ENCODE peak calls at places on chromosomes 12 and 14, in five cellular contexts. R, Q, J, B and I are unnamed samples.

GRCh38 chr14:96201157-96201556 is 3.5 kb upstream of the BDKRB2 start:
- DNase-seq in R (no peak), Q (no peak), J (no peak), B (no peak), I (no peak)

GRCh38 chr14:106436310-106436905 is 910.0 kb downstream of the TMEM121 start:
- DNase-seq in R (no peak), Q (peak), J (no peak), B (no peak), I (no peak)

GRCh38 chr12:105270671-105271255 is 34.8 kb upstream of the APPL2 start:
- DNase-seq in R (no peak), Q (no peak), J (no peak), B (peak), I (no peak)

GRCh38 chr12:28446031-28446430 is 255.8 kb downstream of the CCDC91 start:
- DNase-seq in R (no peak), Q (no peak), J (no peak), B (no peak), I (no peak)

GRCh38 chr12:51517800-51518199 is 73.2 kb upstream of the SCN8A start:
- DNase-seq in R (no peak), Q (no peak), J (peak), B (no peak), I (no peak)

GRCh38 chr12:52014567-52015392 is 8.0 kb downstream of the TAMALIN start:
- DNase-seq in R (no peak), Q (no peak), J (no peak), B (no peak), I (no peak)

GRCh38 chr14:51297066-51297465 is 57.0 kb downstream of the TMX1 start:
- DNase-seq in R (no peak), Q (no peak), J (no peak), B (peak), I (no peak)

GRCh38 chr14:102215522-102216250 is 76.0 kb downstream of the WDR20 start:
- DNase-seq in R (no peak), Q (no peak), J (no peak), B (no peak), I (no peak)

GRCh38 chr12:83092101-83092500 is 405.4 kb downstream of the TMTC2 start:
- DNase-seq in R (no peak), Q (no peak), J (no peak), B (no peak), I (no peak)

GRCh38 chr12:51524386-51524901 is 66.6 kb upstream of the SCN8A start:
- DNase-seq in R (no peak), Q (no peak), J (no peak), B (peak), I (no peak)

GRCh38 chr14:22614240-22614799 is 16.2 kb downstream of the ABHD4 start:
- DNase-seq in R (peak), Q (no peak), J (peak), B (no peak), I (no peak)

GRCh38 chr12:47877081-47877480 is 27.7 kb downstream of the VDR start:
- DNase-seq in R (no peak), Q (no peak), J (no peak), B (no peak), I (no peak)

GRCh38 chr12:9106067-9106466 is 9.7 kb downstream of the A2M start:
- DNase-seq in R (no peak), Q (no peak), J (no peak), B (no peak), I (no peak)

GRCh38 chr12:132940071-132940719 is 15.9 kb downstream of the ZNF605 start:
- DNase-seq in R (no peak), Q (no peak), J (no peak), B (no peak), I (no peak)

GRCh38 chr14:68977741-68978549 is 1.2 kb downstream of the ACTN1 start:
- DNase-seq in R (no peak), Q (peak), J (no peak), B (peak), I (no peak)

GRCh38 chr12:5442251-5443006 is 10.5 kb downstream of the NTF3 start:
- DNase-seq in R (peak), Q (peak), J (peak), B (peak), I (no peak)

GRCh38 chr14:96863986-96864330 is 66.8 kb downstream of the VRK1 start:
- DNase-seq in R (no peak), Q (no peak), J (no peak), B (no peak), I (no peak)

GRCh38 chr12:3658327-3659163 is 94.4 kb downstream of the CRACR2A start:
- DNase-seq in R (no peak), Q (peak), J (peak), B (no peak), I (no peak)

GRCh38 chr14:69519253-69519661 is 34.7 kb downstream of the PLEKHD1 start:
- DNase-seq in R (no peak), Q (no peak), J (no peak), B (no peak), I (no peak)

GRCh38 chr12:102172436-102172835 is 25.2 kb downstream of the PMCH start:
- DNase-seq in R (no peak), Q (no peak), J (no peak), B (no peak), I (no peak)

GRCh38 chr12:115752913-115753726 is 524.4 kb downstream of the MED13L start:
- DNase-seq in R (peak), Q (peak), J (peak), B (peak), I (peak)

GRCh38 chr12:100141998-100142850 is 450 bp downstream of the BLTP3B start:
- DNase-seq in R (no peak), Q (peak), J (peak), B (peak), I (no peak)

GRCh38 chr12:132021031-132021871 is 71.5 kb downstream of the EP400 start:
- DNase-seq in R (no peak), Q (no peak), J (no peak), B (no peak), I (no peak)

GRCh38 chr12:58504539-58504938 is 415.8 kb downstream of the LRIG3 start:
- DNase-seq in R (no peak), Q (no peak), J (no peak), B (no peak), I (no peak)

GRCh38 chr12:92363295-92364146 is 217.9 kb upstream of the BTG1 start:
- DNase-seq in R (no peak), Q (no peak), J (no peak), B (peak), I (peak)

GRCh38 chr12:111069886-111070285 is 149.5 kb upstream of the MYL2 start:
- DNase-seq in R (no peak), Q (no peak), J (no peak), B (no peak), I (no peak)

GRCh38 chr12:24360907-24361306 is 411.4 kb upstream of the SOX5 start:
- DNase-seq in R (no peak), Q (no peak), J (peak), B (no peak), I (peak)

GRCh38 chr12:31672521-31672920 is 13.0 kb downstream of the ETFBKMT start:
- DNase-seq in R (no peak), Q (no peak), J (no peak), B (no peak), I (no peak)

GRCh38 chr12:75921687-75922289 is 109.8 kb downstream of the PHLDA1 start:
- DNase-seq in R (no peak), Q (no peak), J (no peak), B (no peak), I (no peak)

GRCh38 chr14:99529899-99530298 is 48.7 kb downstream of the CCNK start:
- DNase-seq in R (no peak), Q (no peak), J (no peak), B (no peak), I (no peak)

GRCh38 chr12:106090586-106091411 is 48.0 kb downstream of the NUAK1 start:
- DNase-seq in R (no peak), Q (no peak), J (no peak), B (no peak), I (no peak)

GRCh38 chr14:45070215-45070614 is 13.7 kb upstream of the PRPF39 start:
- DNase-seq in R (no peak), Q (no peak), J (no peak), B (no peak), I (no peak)

GRCh38 chr12:116314477-116314876 is 37.0 kb upstream of the MED13L start:
- DNase-seq in R (no peak), Q (no peak), J (no peak), B (no peak), I (no peak)

GRCh38 chr12:52019123-52019770 is 12.5 kb downstream of the TAMALIN start:
- DNase-seq in R (no peak), Q (no peak), J (no peak), B (no peak), I (no peak)

GRCh38 chr14:64942531-64943111 is at the start of gene GPX2:
- DNase-seq in R (no peak), Q (no peak), J (peak), B (no peak), I (no peak)

GRCh38 chr12:13474381-13474780 is 277.9 kb downstream of the EMP1 start:
- DNase-seq in R (no peak), Q (no peak), J (no peak), B (no peak), I (no peak)

GRCh38 chr12:13471471-13471870 is 274.9 kb downstream of the EMP1 start:
- DNase-seq in R (no peak), Q (no peak), J (no peak), B (no peak), I (no peak)

DNA sequence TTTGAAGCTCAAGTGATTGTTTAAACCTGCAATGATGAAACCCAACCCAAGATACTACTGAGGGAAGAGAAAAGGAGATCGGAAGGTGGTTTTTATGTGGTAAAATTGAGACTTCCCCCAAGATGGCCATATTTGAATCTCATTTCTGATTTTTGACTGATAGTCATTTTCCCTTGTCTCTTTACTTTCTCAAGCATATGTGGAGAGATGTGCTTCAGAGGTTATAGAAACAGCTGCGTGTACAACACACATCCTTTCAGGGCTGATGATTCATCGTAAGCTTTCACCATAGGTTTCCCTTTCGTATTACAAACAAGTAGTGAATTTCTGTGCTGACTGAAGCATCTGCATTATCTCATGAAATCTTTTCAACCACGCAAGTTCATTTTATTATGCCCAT is 276.2 kb downstream of the EMP1 start:
- DNase-seq in R (no peak), Q (no peak), J (no peak), B (no peak), I (peak)
- TF ChIP-seq ZBTB33 in R (no peak), Q (no peak), J (no peak), B (no peak), I (no peak)

DNA sequence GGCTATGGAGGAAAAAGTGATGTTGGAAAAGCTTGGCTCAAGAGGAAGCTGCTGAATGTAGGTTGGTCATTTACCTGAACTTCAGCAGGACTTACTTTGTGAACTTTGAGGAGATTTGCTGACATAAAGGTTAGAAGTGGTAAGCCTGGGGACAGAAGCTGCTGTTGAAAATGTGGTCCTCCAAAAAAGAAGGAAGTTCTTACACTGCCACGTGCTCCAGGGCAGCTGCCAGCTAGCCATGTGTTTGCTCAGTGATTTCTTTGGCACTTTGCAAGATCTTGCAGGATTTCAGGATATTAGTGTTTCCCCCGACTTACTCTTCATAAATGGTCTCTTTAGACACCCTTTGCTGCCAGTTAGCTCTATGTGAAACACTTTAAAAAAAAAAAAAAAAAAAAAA is 14.8 kb upstream of the DYRK2 start:
- DNase-seq in R (no peak), Q (no peak), J (no peak), B (no peak), I (no peak)
- TF ChIP-seq ZBTB33 in R (no peak), Q (no peak), J (no peak), B (no peak), I (no peak)

GRCh38 chr14:74105381-74105780 is 20.6 kb downstream of the LIN52 start:
- DNase-seq in R (no peak), Q (no peak), J (no peak), B (no peak), I (no peak)

DNA sequence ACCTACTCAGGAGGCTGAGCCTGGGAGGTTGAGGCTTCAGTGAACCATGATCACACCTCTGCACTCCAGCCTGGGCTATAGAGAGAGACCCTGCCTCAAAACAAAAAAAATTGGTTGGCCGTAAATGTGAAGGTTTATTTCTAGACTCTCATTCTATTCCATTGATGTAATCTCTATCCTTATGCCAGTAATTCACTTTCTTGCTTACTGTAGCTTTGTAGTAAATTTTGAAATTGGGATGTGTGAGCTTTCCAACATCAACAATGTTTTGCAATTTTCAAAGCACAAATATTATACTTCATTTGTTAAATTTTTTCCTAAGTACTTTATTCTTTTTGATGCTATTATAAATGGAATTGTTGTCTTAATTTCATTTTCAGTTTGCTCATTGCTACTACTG is 24.6 kb downstream of the LIN52 start:
- DNase-seq in R (no peak), Q (no peak), J (no peak), B (no peak), I (no peak)
- TF ChIP-seq ZBTB33 in R (no peak), Q (no peak), J (no peak), B (no peak), I (no peak)

DNA sequence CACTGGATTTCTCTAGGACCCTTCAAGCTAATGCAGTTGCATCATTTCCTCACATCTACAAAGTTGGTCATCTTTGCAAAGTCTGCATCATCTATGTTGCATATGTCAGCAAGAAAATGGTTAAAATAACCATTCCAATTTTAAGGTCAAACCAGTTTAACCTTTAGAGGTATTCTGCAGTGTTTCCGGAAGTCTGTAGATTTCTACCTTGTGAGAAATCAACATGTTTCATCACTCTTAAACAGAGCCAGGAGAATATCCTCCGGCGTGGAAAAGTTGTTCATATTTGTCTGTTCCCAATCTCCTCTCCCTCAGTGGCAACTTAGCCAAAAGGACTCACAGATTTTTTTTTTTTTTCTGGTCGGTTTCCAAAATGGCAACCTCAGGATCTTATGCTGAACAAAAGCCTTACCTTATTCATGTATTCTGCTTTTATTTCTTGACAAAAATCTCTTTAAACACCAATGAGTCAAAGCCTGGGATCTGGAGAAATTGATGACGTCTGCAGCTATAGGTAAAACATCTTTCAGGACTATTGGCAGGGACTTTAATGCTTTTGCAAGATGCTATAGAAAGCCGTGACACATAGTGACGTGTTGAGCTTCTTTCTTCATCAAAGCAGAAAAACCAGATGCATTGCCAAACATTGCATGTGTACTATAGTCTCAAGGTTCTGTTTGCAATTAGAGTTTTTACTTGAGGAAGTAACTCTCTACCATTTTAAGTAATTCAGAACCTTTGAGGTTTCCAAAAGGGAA is 16.0 kb upstream of the CDK17 start:
- DNase-seq in R (no peak), Q (no peak), J (peak), B (no peak), I (no peak)
- TF ChIP-seq ZBTB33 in R (no peak), Q (no peak), J (no peak), B (no peak), I (no peak)

GRCh38 chr12:54240971-54241588 is 38.8 kb downstream of the CBX5 start:
- DNase-seq in R (no peak), Q (no peak), J (no peak), B (no peak), I (peak)

GRCh38 chr12:54246011-54246641 is 33.8 kb downstream of the CBX5 start:
- DNase-seq in R (no peak), Q (no peak), J (no peak), B (no peak), I (no peak)

GRCh38 chr12:54239568-54239967 is 40.4 kb downstream of the CBX5 start:
- DNase-seq in R (no peak), Q (no peak), J (no peak), B (no peak), I (no peak)

DNA sequence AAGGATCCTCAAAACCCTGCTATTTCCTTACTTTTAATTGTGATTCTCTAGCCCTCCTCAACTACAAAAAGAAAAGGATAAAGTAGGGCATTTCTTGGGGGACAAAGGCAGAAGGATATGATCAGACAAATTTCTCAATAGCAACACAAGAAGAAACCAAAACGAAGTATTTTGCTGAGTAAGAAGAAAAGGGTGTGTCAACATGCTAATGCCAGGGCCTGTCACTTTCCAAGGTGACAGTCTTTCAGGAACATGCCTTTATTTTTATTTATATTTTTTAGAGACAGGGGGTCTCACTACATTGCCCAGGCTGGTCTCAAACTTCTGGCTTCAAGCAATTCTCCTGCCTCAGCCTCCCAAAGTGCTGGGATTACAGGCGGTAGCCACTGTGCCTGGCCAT is 39.8 kb downstream of the CBX5 start:
- DNase-seq in R (no peak), Q (no peak), J (no peak), B (no peak), I (no peak)
- TF ChIP-seq ZBTB33 in R (no peak), Q (no peak), J (no peak), B (no peak), I (no peak)

GRCh38 chr12:124601699-124602098 is 34.3 kb upstream of the NCOR2 start:
- DNase-seq in R (no peak), Q (no peak), J (no peak), B (no peak), I (no peak)

GRCh38 chr12:124605869-124606774 is 38.7 kb upstream of the NCOR2 start:
- DNase-seq in R (no peak), Q (peak), J (no peak), B (no peak), I (no peak)

GRCh38 chr12:124603143-124603542 is 35.7 kb upstream of the NCOR2 start:
- DNase-seq in R (no peak), Q (no peak), J (no peak), B (peak), I (no peak)

GRCh38 chr12:124605150-124605549 is 37.7 kb upstream of the NCOR2 start:
- DNase-seq in R (no peak), Q (peak), J (no peak), B (no peak), I (no peak)

GRCh38 chr12:124603910-124604775 is 36.7 kb upstream of the NCOR2 start:
- DNase-seq in R (no peak), Q (no peak), J (no peak), B (peak), I (no peak)
- TF ChIP-seq ZBTB33 in R (no peak), Q (no peak), J (no peak), B (no peak), I (no peak)

DNA sequence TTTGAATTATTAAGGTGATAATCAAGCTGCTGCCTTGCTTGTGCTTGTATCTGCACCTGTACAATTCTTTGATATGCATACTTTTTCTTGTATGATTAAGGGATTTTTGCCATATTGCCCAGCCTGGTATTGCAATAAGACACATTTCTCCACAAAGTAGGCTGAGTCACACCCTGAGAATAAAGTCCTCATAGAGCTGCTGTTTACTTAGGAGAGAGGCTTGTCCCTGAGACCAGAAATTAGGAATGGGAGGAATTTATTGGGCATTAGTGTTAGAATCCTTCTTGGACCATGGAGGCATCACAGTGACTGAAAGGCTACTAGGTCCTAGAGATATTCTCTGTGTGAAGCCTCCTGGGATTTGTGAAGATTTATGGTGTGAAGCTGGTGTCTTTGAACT is 506.8 kb upstream of the FBXO33 start:
- DNase-seq in R (no peak), Q (no peak), J (no peak), B (no peak), I (no peak)
- TF ChIP-seq ZBTB33 in R (no peak), Q (no peak), J (no peak), B (no peak), I (no peak)

GRCh38 chr12:89108265-89108664 is 244.0 kb downstream of the DUSP6 start:
- DNase-seq in R (no peak), Q (no peak), J (no peak), B (no peak), I (no peak)

GRCh38 chr12:89106950-89107349 is 245.4 kb downstream of the DUSP6 start:
- DNase-seq in R (no peak), Q (no peak), J (peak), B (no peak), I (no peak)

GRCh38 chr12:89117448-89118034 is 234.8 kb downstream of the DUSP6 start:
- DNase-seq in R (peak), Q (no peak), J (peak), B (no peak), I (no peak)

GRCh38 chr12:89111964-89112363 is 240.3 kb downstream of the DUSP6 start:
- DNase-seq in R (no peak), Q (no peak), J (no peak), B (no peak), I (no peak)
- TF ChIP-seq ZBTB33 in R (no peak), Q (no peak), J (no peak), B (no peak), I (no peak)